ENCODE peak calls at places on chromosomes 6 and 20, in nine cellular contexts. D is thoracic aorta; Q is ureter; Y is stimulated activated CD8-positive, alpha-beta memory T cell treated with anti-CD3 and anti-CD28 coated beads, Interleukin-4, amount 100 ng/mL, for 24 hours; V is activated T-cell treated with anti-CD3 and anti-CD28 coated beads for 1 hour; K is putamen; H is activated gamma-delta T cell treated with Interleukin-2 at 50 U/mL for 16 hours; B is NAMALWA; Z is choroid plexus epithelial cell. L is an unnamed sample.

GRCh38 chr6:148251286-148251685 is 91.4 kb upstream of the SASH1 start:
- DNase-seq in H (no peak), K (no peak), V (no peak), D (no peak), Y (no peak), Q (no peak), B (peak), Z (peak), L (no peak)

GRCh38 chr6:136324981-136325380 is 35.3 kb upstream of the BCLAF1 start:
- DNase-seq in K (no peak), Q (no peak), H (no peak), V (no peak), Y (no peak), Z (no peak), B (no peak), D (no peak), L (no peak)

GRCh38 chr20:52923123-52923543 is 49.0 kb upstream of the TSHZ2 start:
- DNase-seq in H (no peak), Q (no peak), B (no peak), V (no peak), Z (peak), D (no peak), K (no peak), Y (no peak), L (no peak)

GRCh38 chr6:6244624-6245023 is 75.8 kb downstream of the F13A1 start:
- DNase-seq in K (no peak), B (no peak), Z (no peak), Y (no peak), H (no peak), Q (no peak), D (no peak), V (no peak), L (no peak)

GRCh38 chr6:19999319-20000191 is 162.4 kb downstream of the ID4 start:
- DNase-seq in H (no peak), D (no peak), Z (peak), Q (no peak), B (peak), Y (no peak), V (no peak), K (no peak), L (no peak)

GRCh38 chr20:25496968-25497401 is 88.3 kb downstream of the NINL start:
- DNase-seq in Y (no peak), Z (no peak), D (no peak), K (no peak), V (no peak), Q (no peak), H (no peak), B (no peak), L (no peak)

GRCh38 chr6:33607784-33608161 is 13.3 kb upstream of the ITPR3 start:
- DNase-seq in V (no peak), K (no peak), B (peak), Y (no peak), Q (no peak), Z (no peak), H (no peak), D (no peak), L (peak)

GRCh38 chr6:38404900-38405556 is 234.7 kb downstream of the BTBD9 start:
- DNase-seq in K (no peak), Y (no peak), Q (no peak), B (no peak), Z (peak), H (no peak), D (no peak), V (no peak), L (no peak)

GRCh38 chr6:27894839-27895762 is 17.1 kb downstream of the OR2B2 start:
- DNase-seq in H (peak), Z (peak), Q (peak), V (peak), D (no peak), Y (no peak), B (peak), K (peak), L (peak)

GRCh38 chr6:33621396-33622388 is 570 bp downstream of the ITPR3 start:
- DNase-seq in Z (no peak), Y (peak), H (peak), K (no peak), Q (peak), D (no peak), V (peak), B (peak), L (no peak)

GRCh38 chr6:144434308-144434990 is 149.3 kb downstream of the UTRN start:
- DNase-seq in H (no peak), K (no peak), Z (peak), B (no peak), V (no peak), Q (no peak), Y (no peak), D (no peak), L (no peak)

GRCh38 chr6:44180886-44181285 is 22.3 kb downstream of the CAPN11 start:
- DNase-seq in Q (no peak), K (no peak), Y (no peak), V (no peak), D (no peak), H (no peak), B (peak), Z (no peak), L (no peak)

GRCh38 chr6:4253604-4254211 is 118.3 kb upstream of the ECI2 start:
- DNase-seq in K (peak), Z (peak), D (no peak), H (no peak), Y (no peak), V (no peak), Q (peak), B (no peak), L (no peak)

GRCh38 chr6:40477246-40478126 is 109.7 kb downstream of the LRFN2 start:
- DNase-seq in Z (no peak), Y (peak), K (no peak), B (no peak), H (peak), V (peak), D (no peak), Q (no peak), L (no peak)

GRCh38 chr6:35402136-35402855 is 49.8 kb upstream of the FANCE start:
- DNase-seq in K (no peak), Z (no peak), D (no peak), V (no peak), H (no peak), B (no peak), Y (no peak), Q (no peak), L (no peak)

GRCh38 chr20:51926670-51927305 is 124.5 kb upstream of the SALL4 start:
- DNase-seq in Y (no peak), K (no peak), D (no peak), V (no peak), Z (peak), H (no peak), B (no peak), Q (no peak), L (no peak)

GRCh38 chr6:31578461-31579118 is 3.2 kb downstream of the TNF start:
- DNase-seq in Y (no peak), D (no peak), V (peak), Q (no peak), Z (no peak), H (no peak), B (no peak), K (no peak), L (no peak)

GRCh38 chr20:17889226-17889625 is 79.4 kb downstream of the SNX5 start:
- DNase-seq in H (no peak), D (no peak), V (no peak), B (no peak), Z (no peak), Y (no peak), K (no peak), Q (no peak), L (no peak)

GRCh38 chr20:56974499-56975250 is 291.8 kb downstream of the BMP7 start:
- DNase-seq in Q (peak), K (no peak), Z (peak), D (no peak), B (peak), V (no peak), Y (no peak), H (no peak), L (no peak)

GRCh38 chr20:35226126-35226774 is at the start of gene MMP24:
- DNase-seq in D (no peak), H (no peak), V (no peak), B (no peak), Y (no peak), Z (no peak), K (no peak), Q (no peak), L (no peak)

GRCh38 chr20:63625771-63626423 is 1.0 kb downstream of the GMEB2 start:
- DNase-seq in V (no peak), Q (no peak), B (peak), Y (no peak), D (no peak), Z (peak), H (peak), K (no peak), L (peak)

GRCh38 chr20:9886227-9886626 is 47.4 kb upstream of the PAK5 start:
- DNase-seq in Z (peak), Y (no peak), K (no peak), V (no peak), Q (no peak), D (no peak), H (no peak), B (no peak), L (no peak)

GRCh38 chr20:42475773-42476172 is 713.9 kb downstream of the PTPRT start:
- DNase-seq in K (no peak), V (no peak), D (no peak), Z (no peak), H (no peak), Q (no peak), B (no peak), Y (no peak), L (no peak)

GRCh38 chr6:90274481-90275030 is 22.1 kb downstream of the BACH2 start:
- DNase-seq in V (peak), Q (peak), D (no peak), Z (no peak), K (no peak), H (peak), B (peak), Y (peak), L (peak)

GRCh38 chr20:43767686-43768474 is 41.1 kb upstream of the GTSF1L start:
- DNase-seq in Q (no peak), B (no peak), Z (no peak), K (no peak), V (no peak), H (no peak), Y (no peak), D (no peak), L (no peak)

GRCh38 chr6:35484921-35485392 is 11.9 kb downstream of the TEAD3 start:
- DNase-seq in Z (no peak), K (no peak), V (no peak), D (no peak), Q (no peak), Y (no peak), H (no peak), B (no peak), L (no peak)

GRCh38 chr6:154862536-154862935 is 129.3 kb downstream of the SCAF8 start:
- DNase-seq in B (no peak), Q (no peak), H (no peak), V (no peak), K (no peak), Y (no peak), Z (no peak), D (no peak), L (no peak)

GRCh38 chr6:44012078-44012493 is 115.2 kb downstream of the MRPL14 start:
- DNase-seq in Z (peak), Y (no peak), K (no peak), H (no peak), Q (no peak), B (no peak), V (no peak), D (no peak), L (no peak)

GRCh38 chr6:110329348-110329728 is 28.8 kb downstream of the METTL24 start:
- DNase-seq in Y (no peak), Z (no peak), V (no peak), H (no peak), D (no peak), Q (no peak), K (no peak), B (no peak), L (no peak)

GRCh38 chr6:32056254-32056653 is 18.0 kb downstream of the CYP21A2 start:
- DNase-seq in K (no peak), V (no peak), B (no peak), D (no peak), H (no peak), Z (no peak), Y (no peak), Q (no peak), L (no peak)

GRCh38 chr6:162203287-162203686 is 524.3 kb downstream of the PRKN start:
- DNase-seq in Y (no peak), B (no peak), H (no peak), K (no peak), D (no peak), Z (no peak), Q (no peak), V (no peak), L (no peak)

GRCh38 chr6:16334671-16335070 is 96.3 kb downstream of the GMPR start:
- DNase-seq in V (no peak), K (no peak), Z (peak), Q (peak), D (no peak), H (no peak), Y (no peak), B (no peak), L (no peak)

GRCh38 chr6:43076928-43077809 is 1.1 kb downstream of the PTK7 start:
- DNase-seq in B (no peak), V (no peak), H (no peak), Y (no peak), Z (no peak), Q (no peak), K (no peak), D (no peak), L (no peak)

GRCh38 chr6:35139470-35139869 is 1.7 kb downstream of the TCP11 start:
- DNase-seq in V (no peak), Q (no peak), Y (no peak), Z (no peak), B (no peak), H (no peak), K (no peak), D (no peak), L (no peak)